ENCODE peak calls at places on chromosome 5, in eight cellular contexts. X is ovary, S is upper lobe of left lung, R is A549, I is tibial nerve, B is suprapubic skin, E is esophagus muscularis mucosa, M is H1. L is an unnamed sample.

GRCh38 chr5:109359643-109360042 is 50.1 kb downstream of the PJA2 start:
- DNase-seq in X (no peak), S (no peak), R (no peak), I (no peak), B (no peak), E (no peak), M (no peak), L (no peak)

GRCh38 chr5:128782446-128782845 is 182.8 kb upstream of the SLC27A6 start:
- DNase-seq in X (peak), S (no peak), R (peak), I (peak), B (no peak), E (no peak), M (no peak), L (peak)

GRCh38 chr5:17129093-17129492 is 88.3 kb upstream of the BASP1 start:
- DNase-seq in X (no peak), S (no peak), R (peak), I (no peak), B (no peak), E (no peak), M (no peak), L (no peak)

GRCh38 chr5:103060414-103060954 is 59.5 kb downstream of the GIN1 start:
- DNase-seq in X (no peak), S (no peak), R (no peak), I (no peak), B (no peak), E (no peak), M (no peak), L (no peak)

GRCh38 chr5:89735108-89735507 is 674.4 kb downstream of the CETN3 start:
- DNase-seq in X (no peak), S (no peak), R (no peak), I (no peak), B (no peak), E (no peak), M (no peak), L (no peak)

GRCh38 chr5:131379723-131380122 is 115.9 kb downstream of the CDC42SE2 start:
- DNase-seq in X (no peak), S (no peak), R (peak), I (no peak), B (no peak), E (no peak), M (no peak), L (no peak)

GRCh38 chr5:60955239-60955638 is 10.2 kb downstream of the NDUFAF2 start:
- DNase-seq in X (no peak), S (no peak), R (no peak), I (no peak), B (no peak), E (no peak), M (no peak), L (no peak)

GRCh38 chr5:139711067-139711851 is 63.1 kb downstream of the CXXC5 start:
- DNase-seq in X (no peak), S (peak), R (peak), I (no peak), B (no peak), E (no peak), M (no peak), L (no peak)

DNA sequence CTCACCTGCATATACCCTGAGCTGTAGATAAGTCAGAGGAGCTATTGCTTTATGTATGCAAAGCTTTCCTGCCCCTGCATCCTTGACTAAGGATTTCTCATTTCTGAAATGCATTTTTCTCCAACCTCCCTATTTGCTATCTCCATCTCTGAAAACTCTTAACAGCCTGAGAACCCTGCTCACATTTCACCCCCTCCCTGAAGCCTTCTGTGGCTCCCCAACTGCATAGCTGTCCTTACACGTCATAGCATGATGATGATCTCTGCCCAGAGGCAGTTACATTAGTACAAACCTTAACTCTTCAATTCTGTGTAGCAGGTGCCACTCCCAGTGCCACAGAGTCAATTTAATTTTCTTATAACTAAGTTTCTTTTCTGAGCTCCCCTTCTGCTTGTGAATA is 149.6 kb upstream of the SPRY4 start:
- DNase-seq in X (no peak), S (no peak), R (no peak), I (no peak), B (no peak), E (no peak), M (no peak), L (no peak)
- TF ChIP-seq EP300 in X (no peak), S (no peak), R (no peak), I (no peak), B (no peak), E (no peak), M (no peak), L (no peak)

GRCh38 chr5:1029945-1030625 is 21.5 kb downstream of the NKD2 start:
- DNase-seq in X (no peak), S (peak), R (no peak), I (no peak), B (peak), E (no peak), M (no peak), L (no peak)

GRCh38 chr5:1032011-1032410 is 23.4 kb downstream of the NKD2 start:
- DNase-seq in X (no peak), S (peak), R (no peak), I (no peak), B (peak), E (no peak), M (no peak), L (no peak)

GRCh38 chr5:1030801-1031271 is 22.2 kb downstream of the NKD2 start:
- DNase-seq in X (no peak), S (peak), R (no peak), I (no peak), B (peak), E (no peak), M (no peak), L (no peak)

GRCh38 chr5:1032551-1033027 is 24.0 kb downstream of the NKD2 start:
- DNase-seq in X (no peak), S (peak), R (no peak), I (no peak), B (peak), E (no peak), M (no peak), L (no peak)

DNA sequence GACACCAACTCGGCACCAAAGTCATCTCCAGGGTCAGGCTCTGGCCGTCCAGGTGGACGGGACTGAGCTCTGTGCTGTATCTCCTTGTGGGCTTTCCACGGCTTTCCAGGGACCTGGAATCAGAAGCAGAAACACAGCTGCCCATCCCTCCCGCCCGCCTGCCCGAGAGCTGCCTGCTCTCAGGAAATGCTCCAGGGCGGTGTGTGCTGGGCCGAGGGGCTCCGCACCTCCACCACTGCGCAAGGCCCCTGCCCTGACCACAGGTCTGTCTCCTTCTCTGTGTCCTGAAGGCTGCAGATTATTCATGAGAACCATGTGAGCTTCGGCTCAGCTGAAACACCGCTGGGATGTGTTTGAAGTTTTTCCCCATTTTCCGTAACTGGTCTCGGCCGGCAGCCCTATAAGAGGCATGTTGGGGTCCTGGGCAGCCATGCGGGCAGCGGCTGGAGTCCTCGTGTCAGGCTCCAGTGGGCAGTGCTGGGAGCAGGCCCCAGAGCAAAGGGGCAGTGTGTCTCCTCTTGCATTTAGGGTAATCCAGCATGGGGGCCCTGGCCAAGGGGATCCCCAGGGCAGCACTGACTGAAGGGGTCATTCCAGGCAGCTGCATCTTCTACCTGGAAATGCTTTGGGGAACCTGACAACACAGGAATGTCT is 22.8 kb downstream of the NKD2 start:
- DNase-seq in X (no peak), S (peak), R (no peak), I (no peak), B (peak), E (no peak), M (no peak), L (no peak)
- TF ChIP-seq EP300 in X (no peak), S (no peak), R (no peak), I (no peak), B (no peak), E (no peak), M (no peak), L (no peak)

GRCh38 chr5:177131019-177131320 is 2.6 kb upstream of the NSD1 start:
- DNase-seq in X (no peak), S (no peak), R (no peak), I (no peak), B (no peak), E (no peak), M (no peak), L (no peak)

GRCh38 chr5:177133119-177133844 is at the start of gene NSD1:
- DNase-seq in X (peak), S (peak), R (peak), I (peak), B (peak), E (no peak), M (peak), L (peak)

GRCh38 chr5:177131352-177131710 is 2.2 kb upstream of the NSD1 start:
- DNase-seq in X (no peak), S (no peak), R (no peak), I (no peak), B (no peak), E (no peak), M (no peak), L (no peak)

GRCh38 chr5:177132504-177133118 is 962 bp upstream of the NSD1 start:
- DNase-seq in X (no peak), S (no peak), R (no peak), I (no peak), B (no peak), E (no peak), M (no peak), L (no peak)

GRCh38 chr5:177131711-177132503 is 1.7 kb upstream of the NSD1 start:
- DNase-seq in X (peak), S (peak), R (no peak), I (no peak), B (no peak), E (no peak), M (no peak), L (peak)
- TF ChIP-seq EP300 in X (no peak), S (no peak), R (no peak), I (no peak), B (no peak), E (no peak), M (no peak), L (no peak)

DNA sequence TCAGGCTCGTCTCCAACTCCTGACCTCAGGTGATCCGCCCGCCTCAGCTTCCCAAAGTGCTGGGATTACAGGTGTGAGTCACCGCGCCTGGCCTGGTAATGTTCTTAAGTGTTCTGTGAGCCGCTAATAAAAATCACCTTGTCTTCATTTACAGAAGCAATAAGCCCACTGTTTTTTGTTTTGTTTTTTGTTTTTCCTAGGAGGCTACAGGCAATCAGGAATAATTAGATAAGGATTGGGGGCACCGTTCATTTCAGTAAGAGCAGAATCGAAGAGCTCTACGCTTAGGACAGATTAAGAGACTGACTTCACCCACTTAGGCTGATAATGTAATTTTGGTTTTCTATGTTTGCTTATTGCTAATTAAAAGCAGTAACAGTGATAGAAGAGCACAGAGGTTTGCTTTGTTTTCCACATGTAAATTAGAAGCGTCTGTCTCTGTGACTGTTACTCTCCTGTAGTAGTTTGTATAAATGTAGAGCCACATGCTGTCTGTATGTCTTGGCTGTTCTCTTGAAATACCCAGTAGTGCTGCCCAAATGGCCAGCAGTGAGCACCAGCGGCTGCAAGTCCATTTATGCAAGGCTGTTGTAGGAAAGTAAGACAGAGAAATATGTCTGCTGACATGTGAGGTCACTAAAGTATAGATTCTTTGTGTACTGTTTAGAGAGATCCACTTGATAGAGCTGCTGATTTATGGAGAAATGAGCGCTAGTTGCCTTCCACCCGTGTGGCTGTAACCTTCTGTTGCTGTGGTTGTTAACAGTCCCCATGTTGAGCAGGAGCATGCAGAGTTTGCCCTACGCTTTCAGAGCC is 30.5 kb downstream of the TRIO start:
- DNase-seq in X (no peak), S (no peak), R (no peak), I (no peak), B (no peak), E (no peak), M (no peak), L (no peak)
- TF ChIP-seq EP300 in X (no peak), S (no peak), R (no peak), I (no peak), B (no peak), E (no peak), M (no peak), L (no peak)